ENCODE peak calls at places on chromosomes 16 and 17, in six cellular contexts. One of them, this sample, is unnamed.

GRCh38 chr17:50908860-50909764 is 43.0 kb upstream of the TOB1 start:
- DNase-seq in hepatocyte: peak; percentile 75
- DNase-seq in endodermal cell: peak; percentile 94
- DNase-seq in astrocyte: no peak
- DNase-seq in heart right ventricle: peak; percentile 71
- DNase-seq in uterus: no peak
- DNase-seq in this sample: peak; percentile 64

GRCh38 chr17:38783227-38783626 is 16.1 kb downstream of the PIP4K2B start:
- DNase-seq in endodermal cell: peak; percentile 58
- DNase-seq in hepatocyte: no peak
- DNase-seq in uterus: no peak
- DNase-seq in heart right ventricle: no peak
- DNase-seq in astrocyte: no peak
- DNase-seq in this sample: no peak

GRCh38 chr16:58046936-58047335 is 21.4 kb downstream of the MMP15 start:
- DNase-seq in uterus: no peak
- DNase-seq in heart right ventricle: no peak
- DNase-seq in astrocyte: no peak
- DNase-seq in hepatocyte: no peak
- DNase-seq in endodermal cell: peak; percentile 44
- DNase-seq in this sample: no peak

GRCh38 chr16:85524630-85525463 is 88.3 kb upstream of the GSE1 start:
- DNase-seq in heart right ventricle: peak; percentile 58
- DNase-seq in endodermal cell: peak; percentile 74
- DNase-seq in astrocyte: peak; percentile 10
- DNase-seq in uterus: no peak
- DNase-seq in hepatocyte: peak; percentile 51
- DNase-seq in this sample: no peak

GRCh38 chr16:48537909-48538745 is 71.9 kb downstream of the N4BP1 start:
- DNase-seq in endodermal cell: no peak
- DNase-seq in hepatocyte: peak; percentile 42
- DNase-seq in astrocyte: no peak
- DNase-seq in heart right ventricle: peak; percentile 70
- DNase-seq in uterus: peak; percentile 66
- DNase-seq in this sample: no peak

GRCh38 chr16:48101069-48101674 is 54.6 kb downstream of the ABCC12 start:
- DNase-seq in uterus: no peak
- DNase-seq in hepatocyte: no peak
- DNase-seq in endodermal cell: no peak
- DNase-seq in heart right ventricle: no peak
- DNase-seq in astrocyte: peak; percentile 21
- DNase-seq in this sample: no peak

GRCh38 chr17:77466140-77466539 is 325.4 kb downstream of the SEC14L1 start:
- DNase-seq in hepatocyte: no peak
- DNase-seq in heart right ventricle: no peak
- DNase-seq in uterus: no peak
- DNase-seq in astrocyte: no peak
- DNase-seq in endodermal cell: peak; percentile 97
- DNase-seq in this sample: no peak

GRCh38 chr16:35144212-35144932 is 1685.0 kb downstream of the TP53TG3F start:
- DNase-seq in endodermal cell: no peak
- DNase-seq in astrocyte: no peak
- DNase-seq in hepatocyte: no peak
- DNase-seq in uterus: no peak
- DNase-seq in heart right ventricle: no peak
- DNase-seq in this sample: no peak

GRCh38 chr16:922051-922450 is 48.7 kb downstream of the LMF1 start:
- DNase-seq in uterus: no peak
- DNase-seq in heart right ventricle: no peak
- DNase-seq in astrocyte: no peak
- DNase-seq in endodermal cell: no peak
- DNase-seq in hepatocyte: no peak
- DNase-seq in this sample: no peak

GRCh38 chr17:47884905-47885735 is 10.9 kb upstream of the SP2 start:
- DNase-seq in uterus: no peak
- DNase-seq in endodermal cell: peak; percentile 68
- DNase-seq in hepatocyte: peak; percentile 57
- DNase-seq in astrocyte: no peak
- DNase-seq in heart right ventricle: no peak
- DNase-seq in this sample: peak; percentile 69

GRCh38 chr17:19619705-19620325 is 28.7 kb upstream of the ALDH3A2 start:
- DNase-seq in heart right ventricle: no peak
- DNase-seq in hepatocyte: no peak
- DNase-seq in uterus: no peak
- DNase-seq in endodermal cell: no peak
- DNase-seq in astrocyte: no peak
- DNase-seq in this sample: no peak

GRCh38 chr16:2963074-2963610 is 933 bp upstream of the KREMEN2 start:
- DNase-seq in uterus: no peak
- DNase-seq in astrocyte: no peak
- DNase-seq in hepatocyte: peak; percentile 39
- DNase-seq in heart right ventricle: no peak
- DNase-seq in endodermal cell: peak; percentile 69
- DNase-seq in this sample: no peak
- H3K4me1 ChIP-seq in uterus: peaks cover 23% of the 10 kb centered on the region
- H3K4me1 ChIP-seq in astrocyte: peaks cover 13% of the 10 kb centered on the region
- H3K4me1 ChIP-seq in hepatocyte: peaks cover 20% of the 10 kb centered on the region
- H3K4me1 ChIP-seq in heart right ventricle: peaks cover 49% of the 10 kb centered on the region
- H3K4me1 ChIP-seq in endodermal cell: no peaks in the 10 kb centered on the region
- H3K4me1 ChIP-seq in this sample: peaks cover 60% of the 10 kb centered on the region

DNA sequence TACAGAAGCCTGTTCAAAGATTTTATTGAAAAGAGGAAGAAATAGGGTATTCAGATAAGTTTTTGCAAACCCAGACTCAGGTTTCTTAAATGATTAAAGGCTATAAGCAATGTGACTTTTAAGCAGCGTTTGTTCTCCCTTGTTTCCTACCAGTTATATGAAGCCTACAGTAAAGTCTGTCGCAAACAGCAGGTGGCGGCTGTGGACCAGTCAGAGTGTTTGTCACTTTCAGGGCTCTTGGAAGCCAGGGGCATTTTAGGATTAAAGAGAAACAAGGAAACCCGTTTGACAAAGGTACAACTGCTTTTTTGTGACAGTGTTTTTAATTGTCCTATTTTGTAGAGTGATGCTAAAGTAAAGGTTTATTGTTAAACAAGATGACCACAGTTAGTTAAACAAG is 7.7 kb upstream of the RARA start:
- DNase-seq in astrocyte: no peak
- DNase-seq in hepatocyte: no peak
- DNase-seq in endodermal cell: peak; percentile 92
- DNase-seq in uterus: no peak
- DNase-seq in heart right ventricle: no peak
- DNase-seq in this sample: peak; percentile 33
- H3K27ac ChIP-seq in astrocyte: no peak overlapping the region
- H3K27ac ChIP-seq in hepatocyte: no peak overlapping the region
- H3K27ac ChIP-seq in endodermal cell: no peak overlapping the region
- H3K27ac ChIP-seq in uterus: no peak overlapping the region
- H3K27ac ChIP-seq in heart right ventricle: no peak overlapping the region
- H3K27ac ChIP-seq in this sample: no peak overlapping the region

GRCh38 chr17:45427181-45427835 is 5.4 kb downstream of the ARHGAP27 start:
- DNase-seq in astrocyte: no peak
- DNase-seq in hepatocyte: peak; percentile 4
- DNase-seq in uterus: no peak
- DNase-seq in endodermal cell: peak; percentile 51
- DNase-seq in heart right ventricle: no peak
- DNase-seq in this sample: no peak

GRCh38 chr17:45428050-45428953 is 4.4 kb downstream of the ARHGAP27 start:
- DNase-seq in endodermal cell: peak; percentile 98
- DNase-seq in hepatocyte: peak; percentile 86
- DNase-seq in astrocyte: no peak
- DNase-seq in heart right ventricle: peak; percentile 76
- DNase-seq in uterus: peak; percentile 64
- DNase-seq in this sample: peak; percentile 79

GRCh38 chr17:45425125-45425983 is 7.3 kb downstream of the ARHGAP27 start:
- DNase-seq in uterus: no peak
- DNase-seq in heart right ventricle: no peak
- DNase-seq in hepatocyte: peak; percentile 94
- DNase-seq in endodermal cell: peak; percentile 99
- DNase-seq in astrocyte: peak; percentile 35
- DNase-seq in this sample: no peak

GRCh38 chr17:45425984-45426413 is 6.7 kb downstream of the ARHGAP27 start:
- DNase-seq in uterus: no peak
- DNase-seq in heart right ventricle: no peak
- DNase-seq in astrocyte: no peak
- DNase-seq in endodermal cell: no peak
- DNase-seq in hepatocyte: peak; percentile 5
- DNase-seq in this sample: no peak

GRCh38 chr17:45426561-45426960 is 6.1 kb downstream of the ARHGAP27 start:
- DNase-seq in astrocyte: no peak
- DNase-seq in uterus: no peak
- DNase-seq in heart right ventricle: no peak
- DNase-seq in endodermal cell: peak; percentile 39
- DNase-seq in hepatocyte: peak; percentile 3
- DNase-seq in this sample: no peak
- H3K27me3 ChIP-seq in astrocyte: peaks cover 31% of the 10 kb centered on the region
- H3K27me3 ChIP-seq in uterus: peaks cover 21% of the 10 kb centered on the region
- H3K27me3 ChIP-seq in heart right ventricle: peaks cover 27% of the 10 kb centered on the region
- H3K27me3 ChIP-seq in endodermal cell: peaks cover 52% of the 10 kb centered on the region
- H3K27me3 ChIP-seq in hepatocyte: peaks cover 31% of the 10 kb centered on the region
- H3K27me3 ChIP-seq in this sample: no peaks in the 10 kb centered on the region

GRCh38 chr17:21030375-21030774 is 12.4 kb downstream of the USP22 start:
- DNase-seq in hepatocyte: no peak
- DNase-seq in endodermal cell: peak; percentile 57
- DNase-seq in astrocyte: no peak
- DNase-seq in uterus: no peak
- DNase-seq in heart right ventricle: no peak
- DNase-seq in this sample: no peak
- H3K4me1 ChIP-seq in hepatocyte: peaks cover 56% of the 10 kb centered on the region
- H3K4me1 ChIP-seq in endodermal cell: peaks cover 9% of the 10 kb centered on the region
- H3K4me1 ChIP-seq in astrocyte: peaks cover 52% of the 10 kb centered on the region
- H3K4me1 ChIP-seq in uterus: peaks cover 13% of the 10 kb centered on the region
- H3K4me1 ChIP-seq in heart right ventricle: peaks cover 76% of the 10 kb centered on the region
- H3K4me1 ChIP-seq in this sample: peaks cover 57% of the 10 kb centered on the region

GRCh38 chr17:74694081-74694480 is 18.6 kb downstream of the CD300LF start:
- DNase-seq in astrocyte: no peak
- DNase-seq in endodermal cell: no peak
- DNase-seq in uterus: no peak
- DNase-seq in heart right ventricle: no peak
- DNase-seq in hepatocyte: no peak
- DNase-seq in this sample: no peak

GRCh38 chr17:74686761-74687160 is 26.0 kb downstream of the CD300LF start:
- DNase-seq in uterus: no peak
- DNase-seq in heart right ventricle: no peak
- DNase-seq in hepatocyte: no peak
- DNase-seq in endodermal cell: no peak
- DNase-seq in astrocyte: no peak
- DNase-seq in this sample: peak; percentile 16

GRCh38 chr17:74690409-74690825 is 22.3 kb downstream of the CD300LF start:
- DNase-seq in astrocyte: no peak
- DNase-seq in uterus: no peak
- DNase-seq in endodermal cell: no peak
- DNase-seq in heart right ventricle: no peak
- DNase-seq in hepatocyte: peak; percentile 36
- DNase-seq in this sample: no peak

GRCh38 chr17:74695629-74696028 is 17.1 kb downstream of the CD300LF start:
- DNase-seq in astrocyte: no peak
- DNase-seq in uterus: no peak
- DNase-seq in heart right ventricle: no peak
- DNase-seq in hepatocyte: no peak
- DNase-seq in endodermal cell: peak; percentile 67
- DNase-seq in this sample: no peak

GRCh38 chr17:74691151-74691550 is 21.6 kb downstream of the CD300LF start:
- DNase-seq in hepatocyte: no peak
- DNase-seq in endodermal cell: no peak
- DNase-seq in uterus: no peak
- DNase-seq in heart right ventricle: no peak
- DNase-seq in astrocyte: no peak
- DNase-seq in this sample: no peak
- H3K27ac ChIP-seq in hepatocyte: no peak overlapping the region
- H3K27ac ChIP-seq in endodermal cell: no peak overlapping the region
- H3K27ac ChIP-seq in uterus: no peak overlapping the region
- H3K27ac ChIP-seq in heart right ventricle: no peak overlapping the region
- H3K27ac ChIP-seq in astrocyte: no peak overlapping the region
- H3K27ac ChIP-seq in this sample: no peak overlapping the region

DNA sequence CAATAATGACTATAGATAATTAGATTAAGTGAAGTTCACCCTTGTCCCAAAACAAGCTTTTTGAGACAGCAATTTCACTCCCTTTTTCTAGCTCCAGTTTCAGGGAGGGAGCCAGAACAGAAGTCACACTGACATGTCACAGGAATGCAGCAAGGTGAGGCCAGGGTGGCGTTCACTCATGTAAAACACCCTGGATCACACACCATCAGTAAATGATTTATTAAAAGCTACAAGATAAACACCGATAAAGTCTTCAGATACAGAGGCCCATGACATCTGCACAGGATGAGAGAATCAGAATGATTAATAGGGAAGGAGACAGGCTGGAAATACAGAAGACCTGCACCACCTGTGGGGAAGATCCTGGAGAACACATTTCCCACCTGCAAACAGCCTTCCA is 77.5 kb upstream of the DYNLRB2 start:
- DNase-seq in uterus: no peak
- DNase-seq in hepatocyte: peak; percentile 58
- DNase-seq in heart right ventricle: no peak
- DNase-seq in astrocyte: no peak
- DNase-seq in endodermal cell: no peak
- DNase-seq in this sample: no peak
- H3K27me3 ChIP-seq in uterus: no peaks in the 10 kb centered on the region
- H3K27me3 ChIP-seq in hepatocyte: no peaks in the 10 kb centered on the region
- H3K27me3 ChIP-seq in heart right ventricle: no peaks in the 10 kb centered on the region
- H3K27me3 ChIP-seq in astrocyte: peaks cover 2% of the 10 kb centered on the region
- H3K27me3 ChIP-seq in endodermal cell: peaks cover 68% of the 10 kb centered on the region
- H3K27me3 ChIP-seq in this sample: peaks cover 6% of the 10 kb centered on the region